ENCODE peak calls at places on chromosome 10, in five cellular contexts. S, M, J, A and H are unnamed samples.

GRCh38 chr10:45404087-45404769 is 30.2 kb downstream of the ALOX5 start:
- DNase-seq in M (no peak), S (no peak), J (no peak), A (no peak), H (no peak)

GRCh38 chr10:102431452-102432124 is 786 bp downstream of the CUEDC2 start:
- DNase-seq in M (no peak), S (no peak), A (peak), J (no peak), H (no peak)

GRCh38 chr10:132987671-132988571 is 45.6 kb upstream of the CFAP46 start:
- DNase-seq in A (no peak), S (no peak), J (no peak), M (no peak), H (peak)

GRCh38 chr10:112385143-112385695 is 11.3 kb downstream of the ACSL5 start:
- DNase-seq in J (no peak), A (no peak), M (no peak), S (no peak), H (no peak)

GRCh38 chr10:98790817-98791216 is 344.1 kb upstream of the HPS1 start:
- DNase-seq in J (no peak), M (no peak), S (no peak), A (no peak), H (no peak)

GRCh38 chr10:81135851-81136250 is 598.1 kb downstream of the SH2D4B start:
- DNase-seq in J (no peak), A (no peak), S (no peak), M (no peak), H (no peak)

GRCh38 chr10:61735879-61736278 is 73.2 kb downstream of the CABCOCO1 start:
- DNase-seq in S (no peak), A (no peak), M (no peak), J (no peak), H (no peak)

GRCh38 chr10:70493660-70494234 is 15.2 kb downstream of the PALD1 start:
- DNase-seq in J (no peak), M (no peak), A (peak), S (no peak), H (no peak)

GRCh38 chr10:28135258-28135657 is 136.4 kb upstream of the ODAD2 start:
- DNase-seq in M (no peak), S (no peak), J (no peak), A (no peak), H (no peak)

GRCh38 chr10:7696545-7696944 is 6.6 kb upstream of the ITIH2 start:
- DNase-seq in M (no peak), J (no peak), A (no peak), S (no peak), H (no peak)

GRCh38 chr10:64091889-64092288 is 570.7 kb downstream of the REEP3 start:
- DNase-seq in M (no peak), J (no peak), S (no peak), A (no peak), H (no peak)

GRCh38 chr10:91190388-91190870 is 30.0 kb upstream of the PCGF5 start:
- DNase-seq in J (no peak), A (no peak), M (no peak), S (no peak), H (no peak)

GRCh38 chr10:11245510-11245909 is 227.8 kb downstream of the CELF2 start:
- DNase-seq in S (no peak), A (peak), M (no peak), J (no peak), H (no peak)

GRCh38 chr10:121553455-121553854 is 44.8 kb downstream of the FGFR2 start:
- DNase-seq in S (no peak), J (no peak), A (no peak), M (no peak), H (no peak)

GRCh38 chr10:46233101-46233500 is 53.7 kb upstream of the ANTXRL start:
- DNase-seq in S (no peak), M (no peak), A (no peak), J (no peak), H (no peak)

GRCh38 chr10:43409385-43410109 is 561 bp upstream of the HNRNPF start:
- DNase-seq in S (no peak), A (peak), M (peak), J (peak), H (no peak)

GRCh38 chr10:556971-557370 is 132.5 kb downstream of the DIP2C start:
- DNase-seq in S (no peak), M (no peak), J (no peak), A (no peak), H (no peak)

GRCh38 chr10:114665406-114665805 is 7.3 kb upstream of the ABLIM1 start:
- DNase-seq in A (no peak), J (no peak), S (no peak), M (no peak), H (no peak)

GRCh38 chr10:48536916-48537890 is 67.7 kb downstream of the ARHGAP22 start:
- DNase-seq in M (no peak), J (no peak), A (no peak), S (no peak), H (no peak)

GRCh38 chr10:87659571-87660483 is at the start of gene PAPSS2:
- DNase-seq in J (no peak), M (peak), A (peak), S (peak), H (no peak)

GRCh38 chr10:126199221-126199998 is 188.9 kb downstream of the ADAM12 start:
- DNase-seq in S (no peak), M (peak), A (no peak), J (no peak), H (peak)

GRCh38 chr10:7162331-7162730 is 248.5 kb downstream of the SFMBT2 start:
- DNase-seq in J (no peak), M (no peak), A (no peak), S (no peak), H (no peak)